ENCODE peak calls at places on chromosome 4, in nine cellular contexts. One of them, this sample, is unnamed.

GRCh38 chr4:188270273-188271069 is 131.2 kb downstream of the TRIML1 start:
- DNase-seq in GM20000: no peak
- DNase-seq in GM10248: no peak
- DNase-seq in A549: no peak
- DNase-seq in breast epithelium: no peak
- DNase-seq in endothelial cell: no peak
- DNase-seq in tibial artery: no peak
- DNase-seq in prostate gland: no peak
- DNase-seq in dorsolateral prefrontal cortex: no peak
- DNase-seq in this sample: no peak

GRCh38 chr4:139665690-139666529 is at the start of gene MGST2:
- DNase-seq in GM20000: peak; percentile 66
- DNase-seq in GM10248: peak; percentile 74
- DNase-seq in A549: peak; percentile 66
- DNase-seq in breast epithelium: peak; percentile 35
- DNase-seq in endothelial cell: peak; percentile 70
- DNase-seq in tibial artery: peak; percentile 78
- DNase-seq in prostate gland: peak; percentile 83
- DNase-seq in dorsolateral prefrontal cortex: peak; percentile 54
- DNase-seq in this sample: peak; percentile 68

GRCh38 chr4:5921074-5921473 is 28.2 kb upstream of the CRMP1 start:
- DNase-seq in GM20000: no peak
- DNase-seq in GM10248: no peak
- DNase-seq in A549: no peak
- DNase-seq in breast epithelium: no peak
- DNase-seq in endothelial cell: no peak
- DNase-seq in tibial artery: no peak
- DNase-seq in prostate gland: no peak
- DNase-seq in dorsolateral prefrontal cortex: no peak
- DNase-seq in this sample: no peak

GRCh38 chr4:136395212-136395722 is 1137.0 kb downstream of the PCDH18 start:
- DNase-seq in GM20000: no peak
- DNase-seq in GM10248: no peak
- DNase-seq in A549: no peak
- DNase-seq in breast epithelium: no peak
- DNase-seq in endothelial cell: no peak
- DNase-seq in tibial artery: no peak
- DNase-seq in prostate gland: no peak
- DNase-seq in dorsolateral prefrontal cortex: no peak
- DNase-seq in this sample: no peak

GRCh38 chr4:187065396-187065795 is 341.7 kb upstream of the FAT1 start:
- DNase-seq in GM20000: no peak
- DNase-seq in GM10248: no peak
- DNase-seq in A549: no peak
- DNase-seq in breast epithelium: no peak
- DNase-seq in endothelial cell: no peak
- DNase-seq in tibial artery: no peak
- DNase-seq in prostate gland: no peak
- DNase-seq in dorsolateral prefrontal cortex: no peak
- DNase-seq in this sample: no peak

GRCh38 chr4:891747-892146 is 40.4 kb downstream of the GAK start:
- DNase-seq in GM20000: no peak
- DNase-seq in GM10248: no peak
- DNase-seq in A549: no peak
- DNase-seq in breast epithelium: no peak
- DNase-seq in endothelial cell: peak; percentile 17
- DNase-seq in tibial artery: no peak
- DNase-seq in prostate gland: no peak
- DNase-seq in dorsolateral prefrontal cortex: no peak
- DNase-seq in this sample: no peak

GRCh38 chr4:94208268-94208667 is 603 bp downstream of the SMARCAD1 start:
- DNase-seq in GM20000: no peak
- DNase-seq in GM10248: no peak
- DNase-seq in A549: no peak
- DNase-seq in breast epithelium: no peak
- DNase-seq in endothelial cell: no peak
- DNase-seq in tibial artery: no peak
- DNase-seq in prostate gland: no peak
- DNase-seq in dorsolateral prefrontal cortex: no peak
- DNase-seq in this sample: no peak

GRCh38 chr4:147928400-147928799 is 196.5 kb downstream of the ARHGAP10 start:
- DNase-seq in GM20000: no peak
- DNase-seq in GM10248: no peak
- DNase-seq in A549: no peak
- DNase-seq in breast epithelium: no peak
- DNase-seq in endothelial cell: no peak
- DNase-seq in tibial artery: no peak
- DNase-seq in prostate gland: no peak
- DNase-seq in dorsolateral prefrontal cortex: no peak
- DNase-seq in this sample: peak; percentile 51

GRCh38 chr4:186770446-186771175 is 47.0 kb upstream of the FAT1 start:
- DNase-seq in GM20000: no peak
- DNase-seq in GM10248: no peak
- DNase-seq in A549: no peak
- DNase-seq in breast epithelium: no peak
- DNase-seq in endothelial cell: no peak
- DNase-seq in tibial artery: no peak
- DNase-seq in prostate gland: no peak
- DNase-seq in dorsolateral prefrontal cortex: no peak
- DNase-seq in this sample: peak; percentile 62

GRCh38 chr4:7653510-7654414 is 219.0 kb upstream of the PSAPL1 start:
- DNase-seq in GM20000: no peak
- DNase-seq in GM10248: no peak
- DNase-seq in A549: no peak
- DNase-seq in breast epithelium: no peak
- DNase-seq in endothelial cell: no peak
- DNase-seq in tibial artery: no peak
- DNase-seq in prostate gland: no peak
- DNase-seq in dorsolateral prefrontal cortex: no peak
- DNase-seq in this sample: no peak

GRCh38 chr4:149291463-149291862 is 524.2 kb downstream of the IQCM start:
- DNase-seq in GM20000: no peak
- DNase-seq in GM10248: no peak
- DNase-seq in A549: no peak
- DNase-seq in breast epithelium: no peak
- DNase-seq in endothelial cell: no peak
- DNase-seq in tibial artery: no peak
- DNase-seq in prostate gland: no peak
- DNase-seq in dorsolateral prefrontal cortex: no peak
- DNase-seq in this sample: no peak

GRCh38 chr4:38800956-38801450 is 3.6 kb downstream of the TLR1 start:
- DNase-seq in GM20000: no peak
- DNase-seq in GM10248: no peak
- DNase-seq in A549: no peak
- DNase-seq in breast epithelium: no peak
- DNase-seq in endothelial cell: no peak
- DNase-seq in tibial artery: no peak
- DNase-seq in prostate gland: no peak
- DNase-seq in dorsolateral prefrontal cortex: no peak
- DNase-seq in this sample: no peak

GRCh38 chr4:110371016-110371795 is 104.7 kb upstream of the ENPEP start:
- DNase-seq in GM20000: no peak
- DNase-seq in GM10248: no peak
- DNase-seq in A549: no peak
- DNase-seq in breast epithelium: no peak
- DNase-seq in endothelial cell: no peak
- DNase-seq in tibial artery: no peak
- DNase-seq in prostate gland: no peak
- DNase-seq in dorsolateral prefrontal cortex: no peak
- DNase-seq in this sample: no peak

GRCh38 chr4:118177121-118177520 is 142.8 kb downstream of the NDST3 start:
- DNase-seq in GM20000: no peak
- DNase-seq in GM10248: no peak
- DNase-seq in A549: no peak
- DNase-seq in breast epithelium: no peak
- DNase-seq in endothelial cell: no peak
- DNase-seq in tibial artery: no peak
- DNase-seq in prostate gland: no peak
- DNase-seq in dorsolateral prefrontal cortex: no peak
- DNase-seq in this sample: peak; percentile 40

GRCh38 chr4:115790812-115791211 is 677.4 kb upstream of the NDST4 start:
- DNase-seq in GM20000: no peak
- DNase-seq in GM10248: no peak
- DNase-seq in A549: no peak
- DNase-seq in breast epithelium: no peak
- DNase-seq in endothelial cell: no peak
- DNase-seq in tibial artery: no peak
- DNase-seq in prostate gland: no peak
- DNase-seq in dorsolateral prefrontal cortex: no peak
- DNase-seq in this sample: no peak
- TF ChIP-seq CTCF in GM20000: no peak
- TF ChIP-seq CTCF in GM10248: no peak
- TF ChIP-seq CTCF in A549: no peak
- TF ChIP-seq CTCF in breast epithelium: no peak
- TF ChIP-seq CTCF in endothelial cell: peak; percentile 32
- TF ChIP-seq CTCF in tibial artery: no peak
- TF ChIP-seq CTCF in prostate gland: no peak
- TF ChIP-seq CTCF in dorsolateral prefrontal cortex: no peak
- TF ChIP-seq CTCF in this sample: peak; percentile 37

DNA sequence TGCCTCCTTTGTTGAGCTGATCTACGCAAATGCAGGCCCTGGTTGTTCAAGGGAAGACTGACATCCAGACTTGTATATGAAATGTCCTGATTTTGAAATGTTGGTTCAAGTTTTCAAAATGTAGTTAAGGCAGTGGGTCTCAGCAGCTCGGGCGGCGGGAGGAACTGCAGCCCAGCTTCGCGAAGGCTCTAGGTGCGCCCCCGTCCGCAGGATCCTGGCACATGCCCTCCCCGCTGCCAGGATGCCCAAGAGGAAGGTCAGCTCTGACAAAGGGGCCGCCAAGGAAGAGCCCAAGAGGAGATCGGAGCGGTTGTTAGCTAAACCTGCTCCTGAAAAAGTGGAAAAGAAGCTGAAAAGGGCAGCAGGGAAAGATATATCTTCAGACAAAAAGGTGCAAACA is 1310.1 kb downstream of the ADGRL3 start:
- DNase-seq in GM20000: no peak
- DNase-seq in GM10248: no peak
- DNase-seq in A549: no peak
- DNase-seq in breast epithelium: no peak
- DNase-seq in endothelial cell: no peak
- DNase-seq in tibial artery: no peak
- DNase-seq in prostate gland: no peak
- DNase-seq in dorsolateral prefrontal cortex: no peak
- DNase-seq in this sample: no peak
- TF ChIP-seq CTCF in GM20000: no peak
- TF ChIP-seq CTCF in GM10248: no peak
- TF ChIP-seq CTCF in A549: no peak
- TF ChIP-seq CTCF in breast epithelium: no peak
- TF ChIP-seq CTCF in endothelial cell: no peak
- TF ChIP-seq CTCF in tibial artery: no peak
- TF ChIP-seq CTCF in prostate gland: no peak
- TF ChIP-seq CTCF in dorsolateral prefrontal cortex: no peak
- TF ChIP-seq CTCF in this sample: no peak

GRCh38 chr4:40514409-40515025 is 115.1 kb downstream of the RBM47 start:
- DNase-seq in GM20000: no peak
- DNase-seq in GM10248: no peak
- DNase-seq in A549: peak; percentile 39
- DNase-seq in breast epithelium: no peak
- DNase-seq in endothelial cell: no peak
- DNase-seq in tibial artery: no peak
- DNase-seq in prostate gland: peak; percentile 81
- DNase-seq in dorsolateral prefrontal cortex: no peak
- DNase-seq in this sample: no peak
- TF ChIP-seq CTCF in GM20000: no peak
- TF ChIP-seq CTCF in GM10248: no peak
- TF ChIP-seq CTCF in A549: no peak
- TF ChIP-seq CTCF in breast epithelium: no peak
- TF ChIP-seq CTCF in endothelial cell: no peak
- TF ChIP-seq CTCF in tibial artery: no peak
- TF ChIP-seq CTCF in prostate gland: no peak
- TF ChIP-seq CTCF in dorsolateral prefrontal cortex: no peak
- TF ChIP-seq CTCF in this sample: no peak

DNA sequence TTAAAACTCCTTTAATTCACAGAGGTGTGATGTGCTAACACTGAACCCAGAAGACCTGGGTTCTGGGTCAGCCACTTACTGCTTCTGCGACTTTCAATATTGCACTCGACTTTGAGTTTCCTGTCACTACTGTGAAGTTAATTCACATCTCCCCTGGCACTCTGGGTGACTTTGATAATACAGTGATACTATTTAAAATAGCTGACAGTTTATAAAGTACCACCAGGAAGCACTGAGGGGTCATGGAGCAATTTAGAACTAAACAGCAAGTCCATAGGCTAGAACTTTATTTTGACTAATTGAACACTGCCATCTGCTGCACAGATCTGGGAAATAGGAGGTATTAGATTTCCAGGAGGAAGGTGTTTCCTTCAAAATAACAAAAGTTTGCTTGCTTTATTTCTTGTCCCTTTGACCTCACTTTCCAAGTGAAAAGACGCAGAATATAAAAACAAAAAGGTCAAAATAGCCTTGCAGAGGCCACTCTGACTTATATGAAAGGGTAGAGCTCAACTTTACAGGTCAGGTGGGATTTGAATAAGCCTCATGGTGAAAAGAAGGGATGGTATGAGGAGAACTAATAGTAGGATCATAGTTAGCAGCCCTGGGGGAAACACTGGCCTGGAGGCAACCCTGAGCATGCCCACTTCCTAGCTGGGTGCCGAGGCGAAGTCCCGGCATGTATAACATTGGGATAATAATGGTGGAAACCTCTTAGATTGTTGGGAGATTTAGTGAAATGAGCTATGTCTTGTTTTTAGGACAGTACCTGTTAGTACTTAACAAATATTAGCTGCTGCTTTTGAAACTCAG is 53.4 kb downstream of the ZNF518B start:
- DNase-seq in GM20000: peak; percentile 36
- DNase-seq in GM10248: peak; percentile 18
- DNase-seq in A549: peak; percentile 31
- DNase-seq in breast epithelium: no peak
- DNase-seq in endothelial cell: peak; percentile 35
- DNase-seq in tibial artery: no peak
- DNase-seq in prostate gland: peak; percentile 16
- DNase-seq in dorsolateral prefrontal cortex: no peak
- DNase-seq in this sample: peak; percentile 54
- TF ChIP-seq CTCF in GM20000: no peak
- TF ChIP-seq CTCF in GM10248: peak; percentile 32
- TF ChIP-seq CTCF in A549: peak; percentile 38
- TF ChIP-seq CTCF in breast epithelium: peak; percentile 66
- TF ChIP-seq CTCF in endothelial cell: peak; percentile 34
- TF ChIP-seq CTCF in tibial artery: peak; percentile 61
- TF ChIP-seq CTCF in prostate gland: peak; percentile 49
- TF ChIP-seq CTCF in dorsolateral prefrontal cortex: peak; percentile 75
- TF ChIP-seq CTCF in this sample: peak; percentile 83

GRCh38 chr4:74072739-74073138 is 26.3 kb downstream of the CXCL2 start:
- DNase-seq in GM20000: no peak
- DNase-seq in GM10248: no peak
- DNase-seq in A549: no peak
- DNase-seq in breast epithelium: no peak
- DNase-seq in endothelial cell: no peak
- DNase-seq in tibial artery: no peak
- DNase-seq in prostate gland: no peak
- DNase-seq in dorsolateral prefrontal cortex: no peak
- DNase-seq in this sample: no peak
- TF ChIP-seq CTCF in GM20000: no peak
- TF ChIP-seq CTCF in GM10248: no peak
- TF ChIP-seq CTCF in A549: no peak
- TF ChIP-seq CTCF in breast epithelium: no peak
- TF ChIP-seq CTCF in endothelial cell: no peak
- TF ChIP-seq CTCF in tibial artery: no peak
- TF ChIP-seq CTCF in prostate gland: no peak
- TF ChIP-seq CTCF in dorsolateral prefrontal cortex: no peak
- TF ChIP-seq CTCF in this sample: no peak